ENCODE peak calls at places on chromosomes 5 and 9, in seven cellular contexts. One of them, this sample, is unnamed.

GRCh38 chr5:154811653-154812465 is 38.5 kb downstream of the FAXDC2 start:
- DNase-seq in GM23248: peak
- DNase-seq in HCT116: peak
- DNase-seq in SK-N-SH: peak
- DNase-seq in GM23338: peak
- DNase-seq in PC-3: peak
- DNase-seq in neural progenitor cell: peak
- DNase-seq in this sample: peak

GRCh38 chr5:117473075-117473595 is 898.5 kb upstream of the SEMA6A start:
- DNase-seq in neural progenitor cell: peak
- DNase-seq in SK-N-SH: no peak
- DNase-seq in GM23338: no peak
- DNase-seq in HCT116: no peak
- DNase-seq in GM23248: no peak
- DNase-seq in PC-3: no peak
- DNase-seq in this sample: no peak

GRCh38 chr9:114038724-114039313 is 39.3 kb downstream of the AMBP start:
- DNase-seq in neural progenitor cell: no peak
- DNase-seq in PC-3: no peak
- DNase-seq in GM23248: no peak
- DNase-seq in GM23338: no peak
- DNase-seq in SK-N-SH: no peak
- DNase-seq in HCT116: no peak
- DNase-seq in this sample: no peak

GRCh38 chr5:149490599-149491187 is 60.5 kb downstream of the CSNK1A1 start:
- DNase-seq in neural progenitor cell: no peak
- DNase-seq in GM23338: no peak
- DNase-seq in HCT116: no peak
- DNase-seq in GM23248: peak
- DNase-seq in PC-3: no peak
- DNase-seq in SK-N-SH: no peak
- DNase-seq in this sample: no peak

GRCh38 chr9:20620658-20621552 is 1.4 kb downstream of the MLLT3 start:
- DNase-seq in SK-N-SH: peak
- DNase-seq in neural progenitor cell: peak
- DNase-seq in HCT116: no peak
- DNase-seq in GM23248: peak
- DNase-seq in PC-3: peak
- DNase-seq in GM23338: peak
- DNase-seq in this sample: no peak

GRCh38 chr9:37784291-37784639 is 599 bp downstream of the EXOSC3 start:
- DNase-seq in GM23338: no peak
- DNase-seq in PC-3: no peak
- DNase-seq in HCT116: no peak
- DNase-seq in GM23248: peak
- DNase-seq in SK-N-SH: no peak
- DNase-seq in neural progenitor cell: no peak
- DNase-seq in this sample: no peak

GRCh38 chr9:106869458-106869857 is 6.5 kb downstream of the ZNF462 start:
- DNase-seq in SK-N-SH: no peak
- DNase-seq in neural progenitor cell: no peak
- DNase-seq in HCT116: no peak
- DNase-seq in PC-3: peak
- DNase-seq in GM23248: peak
- DNase-seq in GM23338: no peak
- DNase-seq in this sample: no peak

GRCh38 chr9:95513722-95514121 is 3.0 kb downstream of the PTCH1 start:
- DNase-seq in GM23338: peak
- DNase-seq in GM23248: no peak
- DNase-seq in SK-N-SH: no peak
- DNase-seq in HCT116: no peak
- DNase-seq in neural progenitor cell: peak
- DNase-seq in PC-3: no peak
- DNase-seq in this sample: no peak

GRCh38 chr5:151864349-151864748 is 60.3 kb downstream of the GLRA1 start:
- DNase-seq in neural progenitor cell: peak
- DNase-seq in GM23248: no peak
- DNase-seq in PC-3: no peak
- DNase-seq in GM23338: no peak
- DNase-seq in SK-N-SH: no peak
- DNase-seq in HCT116: no peak
- DNase-seq in this sample: no peak

GRCh38 chr5:172454355-172455086 is at the start of gene SH3PXD2B:
- DNase-seq in HCT116: no peak
- DNase-seq in PC-3: peak
- DNase-seq in neural progenitor cell: peak
- DNase-seq in GM23338: peak
- DNase-seq in SK-N-SH: peak
- DNase-seq in GM23248: peak
- DNase-seq in this sample: peak

GRCh38 chr9:85987236-85987635 is 46.3 kb downstream of the NAA35 start:
- DNase-seq in neural progenitor cell: no peak
- DNase-seq in GM23248: no peak
- DNase-seq in SK-N-SH: no peak
- DNase-seq in PC-3: no peak
- DNase-seq in HCT116: no peak
- DNase-seq in GM23338: no peak
- DNase-seq in this sample: no peak

GRCh38 chr9:87599901-87600610 is 102.4 kb downstream of the DAPK1 start:
- DNase-seq in neural progenitor cell: no peak
- DNase-seq in PC-3: peak
- DNase-seq in GM23248: peak
- DNase-seq in SK-N-SH: no peak
- DNase-seq in GM23338: no peak
- DNase-seq in HCT116: no peak
- DNase-seq in this sample: no peak

GRCh38 chr5:132260051-132260450 is 2.6 kb downstream of the PDLIM4 start:
- DNase-seq in PC-3: peak
- DNase-seq in HCT116: no peak
- DNase-seq in GM23248: peak
- DNase-seq in SK-N-SH: peak
- DNase-seq in neural progenitor cell: no peak
- DNase-seq in GM23338: no peak
- DNase-seq in this sample: no peak

GRCh38 chr9:108622467-108622866 is 233.3 kb downstream of the ACTL7B start:
- DNase-seq in GM23248: peak
- DNase-seq in PC-3: peak
- DNase-seq in neural progenitor cell: no peak
- DNase-seq in GM23338: no peak
- DNase-seq in HCT116: no peak
- DNase-seq in SK-N-SH: no peak
- DNase-seq in this sample: no peak

GRCh38 chr9:89436963-89437625 is 60.8 kb downstream of the SEMA4D start:
- DNase-seq in SK-N-SH: no peak
- DNase-seq in PC-3: no peak
- DNase-seq in neural progenitor cell: no peak
- DNase-seq in GM23338: no peak
- DNase-seq in HCT116: no peak
- DNase-seq in GM23248: no peak
- DNase-seq in this sample: peak

GRCh38 chr9:109775516-109775915 is 4.5 kb upstream of the PALM2AKAP2 start:
- DNase-seq in SK-N-SH: no peak
- DNase-seq in GM23248: peak
- DNase-seq in GM23338: no peak
- DNase-seq in neural progenitor cell: no peak
- DNase-seq in HCT116: no peak
- DNase-seq in PC-3: no peak
- DNase-seq in this sample: no peak

GRCh38 chr5:115962565-115963402 is 509 bp downstream of the LVRN start:
- DNase-seq in neural progenitor cell: peak
- DNase-seq in SK-N-SH: peak
- DNase-seq in GM23248: peak
- DNase-seq in HCT116: no peak
- DNase-seq in PC-3: no peak
- DNase-seq in GM23338: peak
- DNase-seq in this sample: no peak

GRCh38 chr5:123035950-123036390 is 555 bp downstream of the PPIC start:
- DNase-seq in SK-N-SH: peak
- DNase-seq in PC-3: peak
- DNase-seq in HCT116: peak
- DNase-seq in GM23248: peak
- DNase-seq in neural progenitor cell: peak
- DNase-seq in GM23338: peak
- DNase-seq in this sample: peak

GRCh38 chr5:131709043-131709442 is 74.0 kb upstream of the RAPGEF6 start:
- DNase-seq in GM23338: no peak
- DNase-seq in SK-N-SH: no peak
- DNase-seq in neural progenitor cell: no peak
- DNase-seq in PC-3: no peak
- DNase-seq in HCT116: no peak
- DNase-seq in GM23248: no peak
- DNase-seq in this sample: no peak

GRCh38 chr5:57651127-57651526 is 168.5 kb upstream of the ACTBL2 start:
- DNase-seq in neural progenitor cell: no peak
- DNase-seq in HCT116: no peak
- DNase-seq in GM23248: no peak
- DNase-seq in SK-N-SH: no peak
- DNase-seq in PC-3: no peak
- DNase-seq in GM23338: no peak
- DNase-seq in this sample: no peak

GRCh38 chr9:79581794-79582193 is 10.0 kb downstream of the TLE4 start:
- DNase-seq in HCT116: no peak
- DNase-seq in PC-3: peak
- DNase-seq in GM23338: no peak
- DNase-seq in GM23248: peak
- DNase-seq in neural progenitor cell: peak
- DNase-seq in SK-N-SH: no peak
- DNase-seq in this sample: no peak

GRCh38 chr9:134189167-134189474 is 24.8 kb upstream of the RNU6ATAC start:
- DNase-seq in HCT116: no peak
- DNase-seq in PC-3: no peak
- DNase-seq in GM23248: no peak
- DNase-seq in neural progenitor cell: no peak
- DNase-seq in GM23338: no peak
- DNase-seq in SK-N-SH: peak
- DNase-seq in this sample: no peak

GRCh38 chr9:19233344-19233743 is 2.9 kb downstream of the DENND4C start:
- DNase-seq in HCT116: no peak
- DNase-seq in PC-3: no peak
- DNase-seq in SK-N-SH: no peak
- DNase-seq in neural progenitor cell: no peak
- DNase-seq in GM23248: peak
- DNase-seq in GM23338: no peak
- DNase-seq in this sample: peak

GRCh38 chr9:137055385-137056364 is 1.8 kb upstream of the ENTPD2 start:
- DNase-seq in SK-N-SH: peak
- DNase-seq in HCT116: no peak
- DNase-seq in neural progenitor cell: peak
- DNase-seq in GM23248: peak
- DNase-seq in GM23338: no peak
- DNase-seq in PC-3: peak
- DNase-seq in this sample: no peak

GRCh38 chr5:92777421-92777820 is 803.6 kb downstream of the NR2F1-AS1 start:
- DNase-seq in GM23248: no peak
- DNase-seq in PC-3: no peak
- DNase-seq in GM23338: peak
- DNase-seq in neural progenitor cell: peak
- DNase-seq in HCT116: no peak
- DNase-seq in SK-N-SH: no peak
- DNase-seq in this sample: no peak

GRCh38 chr9:3825724-3826123 is 299.9 kb upstream of the RFX3 start:
- DNase-seq in SK-N-SH: peak
- DNase-seq in GM23248: no peak
- DNase-seq in HCT116: no peak
- DNase-seq in GM23338: no peak
- DNase-seq in PC-3: no peak
- DNase-seq in neural progenitor cell: no peak
- DNase-seq in this sample: no peak

GRCh38 chr9:81414836-81415235 is 274.5 kb downstream of the TLE1 start:
- DNase-seq in HCT116: no peak
- DNase-seq in neural progenitor cell: no peak
- DNase-seq in SK-N-SH: no peak
- DNase-seq in GM23338: no peak
- DNase-seq in PC-3: peak
- DNase-seq in GM23248: no peak
- DNase-seq in this sample: no peak
- TF ChIP-seq EZH2phosphoT487 in HCT116: no peak
- TF ChIP-seq EZH2phosphoT487 in neural progenitor cell: no peak
- TF ChIP-seq EZH2phosphoT487 in SK-N-SH: no peak
- TF ChIP-seq EZH2phosphoT487 in GM23338: no peak
- TF ChIP-seq EZH2phosphoT487 in PC-3: no peak
- TF ChIP-seq EZH2phosphoT487 in GM23248: no peak
- TF ChIP-seq EZH2phosphoT487 in this sample: no peak

GRCh38 chr5:23631283-23632045 is 124.1 kb downstream of the PRDM9 start:
- DNase-seq in SK-N-SH: no peak
- DNase-seq in PC-3: peak
- DNase-seq in GM23248: peak
- DNase-seq in neural progenitor cell: no peak
- DNase-seq in GM23338: no peak
- DNase-seq in HCT116: no peak
- DNase-seq in this sample: no peak
- TF ChIP-seq EZH2phosphoT487 in SK-N-SH: no peak
- TF ChIP-seq EZH2phosphoT487 in PC-3: no peak
- TF ChIP-seq EZH2phosphoT487 in GM23248: no peak
- TF ChIP-seq EZH2phosphoT487 in neural progenitor cell: no peak
- TF ChIP-seq EZH2phosphoT487 in GM23338: no peak
- TF ChIP-seq EZH2phosphoT487 in HCT116: no peak
- TF ChIP-seq EZH2phosphoT487 in this sample: no peak

GRCh38 chr5:5198111-5198510 is 58.0 kb downstream of the ADAMTS16 start:
- DNase-seq in GM23248: peak
- DNase-seq in GM23338: no peak
- DNase-seq in HCT116: no peak
- DNase-seq in PC-3: no peak
- DNase-seq in neural progenitor cell: no peak
- DNase-seq in SK-N-SH: no peak
- DNase-seq in this sample: no peak
- TF ChIP-seq EZH2phosphoT487 in GM23248: no peak
- TF ChIP-seq EZH2phosphoT487 in GM23338: no peak
- TF ChIP-seq EZH2phosphoT487 in HCT116: no peak
- TF ChIP-seq EZH2phosphoT487 in PC-3: no peak
- TF ChIP-seq EZH2phosphoT487 in neural progenitor cell: no peak
- TF ChIP-seq EZH2phosphoT487 in SK-N-SH: no peak
- TF ChIP-seq EZH2phosphoT487 in this sample: no peak

GRCh38 chr9:93134740-93135444 is 841 bp upstream of the NINJ1 start:
- DNase-seq in GM23248: no peak
- DNase-seq in GM23338: no peak
- DNase-seq in PC-3: no peak
- DNase-seq in neural progenitor cell: no peak
- DNase-seq in SK-N-SH: no peak
- DNase-seq in HCT116: no peak
- DNase-seq in this sample: no peak

GRCh38 chr9:93132946-93133640 is 958 bp downstream of the NINJ1 start:
- DNase-seq in SK-N-SH: no peak
- DNase-seq in HCT116: no peak
- DNase-seq in PC-3: peak
- DNase-seq in GM23248: peak
- DNase-seq in GM23338: peak
- DNase-seq in neural progenitor cell: peak
- DNase-seq in this sample: no peak

GRCh38 chr9:93132287-93132927 is 1.6 kb downstream of the NINJ1 start:
- DNase-seq in GM23248: peak
- DNase-seq in neural progenitor cell: no peak
- DNase-seq in HCT116: no peak
- DNase-seq in GM23338: peak
- DNase-seq in PC-3: peak
- DNase-seq in SK-N-SH: no peak
- DNase-seq in this sample: no peak

GRCh38 chr9:93134018-93134739 is at the start of gene NINJ1:
- DNase-seq in neural progenitor cell: peak
- DNase-seq in GM23248: peak
- DNase-seq in GM23338: peak
- DNase-seq in PC-3: peak
- DNase-seq in HCT116: peak
- DNase-seq in SK-N-SH: peak
- DNase-seq in this sample: peak

GRCh38 chr9:93133641-93134017 is 422 bp downstream of the NINJ1 start:
- DNase-seq in neural progenitor cell: peak
- DNase-seq in SK-N-SH: peak
- DNase-seq in GM23338: peak
- DNase-seq in PC-3: peak
- DNase-seq in HCT116: no peak
- DNase-seq in GM23248: peak
- DNase-seq in this sample: peak
- TF ChIP-seq EZH2phosphoT487 in neural progenitor cell: no peak
- TF ChIP-seq EZH2phosphoT487 in SK-N-SH: no peak
- TF ChIP-seq EZH2phosphoT487 in GM23338: no peak
- TF ChIP-seq EZH2phosphoT487 in PC-3: no peak
- TF ChIP-seq EZH2phosphoT487 in HCT116: no peak
- TF ChIP-seq EZH2phosphoT487 in GM23248: no peak
- TF ChIP-seq EZH2phosphoT487 in this sample: no peak

This sample was measured in MM.1S.